ENCODE peak calls at places on chromosome 4, in ten cellular contexts. One of them, this sample, is unnamed.

GRCh38 chr4:24763631-24764302 is 31.6 kb upstream of the SOD3 start:
- DNase-seq in activated gamma-delta T cell treated with Interleukin-2 at 50 U/mL for 16 hours: no peak
- DNase-seq in H4: peak
- DNase-seq in activated CD8-positive, alpha-beta memory T cell treated with anti-CD3 and anti-CD28 coated beads, Interleukin-2, amount 50 U/mL, for 4 hours: no peak
- DNase-seq in KBM-7: no peak
- DNase-seq in foreskin fibroblast: no peak
- DNase-seq in iPS-NIHi11: peak
- DNase-seq in T-helper 2 cell: no peak
- DNase-seq in COR-L47: no peak
- DNase-seq in GM20000: no peak
- DNase-seq in this sample: peak

GRCh38 chr4:139655116-139655515 is 10.5 kb upstream of the MGST2 start:
- DNase-seq in activated gamma-delta T cell treated with Interleukin-2 at 50 U/mL for 16 hours: peak
- DNase-seq in H4: peak
- DNase-seq in activated CD8-positive, alpha-beta memory T cell treated with anti-CD3 and anti-CD28 coated beads, Interleukin-2, amount 50 U/mL, for 4 hours: no peak
- DNase-seq in KBM-7: peak
- DNase-seq in foreskin fibroblast: no peak
- DNase-seq in iPS-NIHi11: no peak
- DNase-seq in T-helper 2 cell: no peak
- DNase-seq in COR-L47: peak
- DNase-seq in GM20000: no peak
- DNase-seq in this sample: no peak

GRCh38 chr4:7344650-7345049 is 90.1 kb downstream of the PSAPL1 start:
- DNase-seq in activated gamma-delta T cell treated with Interleukin-2 at 50 U/mL for 16 hours: no peak
- DNase-seq in H4: no peak
- DNase-seq in activated CD8-positive, alpha-beta memory T cell treated with anti-CD3 and anti-CD28 coated beads, Interleukin-2, amount 50 U/mL, for 4 hours: no peak
- DNase-seq in KBM-7: no peak
- DNase-seq in foreskin fibroblast: no peak
- DNase-seq in iPS-NIHi11: no peak
- DNase-seq in T-helper 2 cell: no peak
- DNase-seq in COR-L47: no peak
- DNase-seq in GM20000: no peak
- DNase-seq in this sample: no peak

GRCh38 chr4:145481164-145481941 is at the start of gene SMAD1:
- DNase-seq in activated gamma-delta T cell treated with Interleukin-2 at 50 U/mL for 16 hours: no peak
- DNase-seq in H4: peak
- DNase-seq in activated CD8-positive, alpha-beta memory T cell treated with anti-CD3 and anti-CD28 coated beads, Interleukin-2, amount 50 U/mL, for 4 hours: peak
- DNase-seq in KBM-7: peak
- DNase-seq in foreskin fibroblast: peak
- DNase-seq in iPS-NIHi11: peak
- DNase-seq in T-helper 2 cell: no peak
- DNase-seq in COR-L47: peak
- DNase-seq in GM20000: peak
- DNase-seq in this sample: peak

GRCh38 chr4:3225946-3226345 is 23.0 kb upstream of the MSANTD1 start:
- DNase-seq in activated gamma-delta T cell treated with Interleukin-2 at 50 U/mL for 16 hours: no peak
- DNase-seq in H4: no peak
- DNase-seq in activated CD8-positive, alpha-beta memory T cell treated with anti-CD3 and anti-CD28 coated beads, Interleukin-2, amount 50 U/mL, for 4 hours: no peak
- DNase-seq in KBM-7: no peak
- DNase-seq in foreskin fibroblast: no peak
- DNase-seq in iPS-NIHi11: no peak
- DNase-seq in T-helper 2 cell: no peak
- DNase-seq in COR-L47: no peak
- DNase-seq in GM20000: no peak
- DNase-seq in this sample: no peak

GRCh38 chr4:7381221-7381889 is 53.4 kb downstream of the PSAPL1 start:
- DNase-seq in activated gamma-delta T cell treated with Interleukin-2 at 50 U/mL for 16 hours: no peak
- DNase-seq in H4: no peak
- DNase-seq in activated CD8-positive, alpha-beta memory T cell treated with anti-CD3 and anti-CD28 coated beads, Interleukin-2, amount 50 U/mL, for 4 hours: no peak
- DNase-seq in KBM-7: no peak
- DNase-seq in foreskin fibroblast: no peak
- DNase-seq in iPS-NIHi11: no peak
- DNase-seq in T-helper 2 cell: no peak
- DNase-seq in COR-L47: no peak
- DNase-seq in GM20000: no peak
- DNase-seq in this sample: no peak

GRCh38 chr4:165199722-165200121 is 7.6 kb upstream of the KLHL2 start:
- DNase-seq in activated gamma-delta T cell treated with Interleukin-2 at 50 U/mL for 16 hours: no peak
- DNase-seq in H4: peak
- DNase-seq in activated CD8-positive, alpha-beta memory T cell treated with anti-CD3 and anti-CD28 coated beads, Interleukin-2, amount 50 U/mL, for 4 hours: no peak
- DNase-seq in KBM-7: no peak
- DNase-seq in foreskin fibroblast: no peak
- DNase-seq in iPS-NIHi11: no peak
- DNase-seq in T-helper 2 cell: no peak
- DNase-seq in COR-L47: no peak
- DNase-seq in GM20000: no peak
- DNase-seq in this sample: peak

GRCh38 chr4:172011196-172011595 is 198.0 kb downstream of the GALNTL6 start:
- DNase-seq in activated gamma-delta T cell treated with Interleukin-2 at 50 U/mL for 16 hours: no peak
- DNase-seq in H4: no peak
- DNase-seq in activated CD8-positive, alpha-beta memory T cell treated with anti-CD3 and anti-CD28 coated beads, Interleukin-2, amount 50 U/mL, for 4 hours: no peak
- DNase-seq in KBM-7: peak
- DNase-seq in foreskin fibroblast: no peak
- DNase-seq in iPS-NIHi11: no peak
- DNase-seq in T-helper 2 cell: no peak
- DNase-seq in COR-L47: no peak
- DNase-seq in GM20000: no peak
- DNase-seq in this sample: no peak

GRCh38 chr4:43693876-43694275 is 754.7 kb downstream of the KCTD8 start:
- DNase-seq in activated gamma-delta T cell treated with Interleukin-2 at 50 U/mL for 16 hours: no peak
- DNase-seq in H4: no peak
- DNase-seq in activated CD8-positive, alpha-beta memory T cell treated with anti-CD3 and anti-CD28 coated beads, Interleukin-2, amount 50 U/mL, for 4 hours: no peak
- DNase-seq in KBM-7: no peak
- DNase-seq in foreskin fibroblast: no peak
- DNase-seq in iPS-NIHi11: no peak
- DNase-seq in T-helper 2 cell: no peak
- DNase-seq in COR-L47: no peak
- DNase-seq in GM20000: no peak
- DNase-seq in this sample: no peak

GRCh38 chr4:164779811-164780216 is 25.9 kb downstream of the SMIM31 start:
- DNase-seq in activated gamma-delta T cell treated with Interleukin-2 at 50 U/mL for 16 hours: peak
- DNase-seq in H4: peak
- DNase-seq in activated CD8-positive, alpha-beta memory T cell treated with anti-CD3 and anti-CD28 coated beads, Interleukin-2, amount 50 U/mL, for 4 hours: no peak
- DNase-seq in KBM-7: peak
- DNase-seq in foreskin fibroblast: peak
- DNase-seq in iPS-NIHi11: peak
- DNase-seq in T-helper 2 cell: no peak
- DNase-seq in COR-L47: peak
- DNase-seq in GM20000: peak
- DNase-seq in this sample: peak

GRCh38 chr4:6239486-6239885 is 30.2 kb upstream of the WFS1 start:
- DNase-seq in activated gamma-delta T cell treated with Interleukin-2 at 50 U/mL for 16 hours: no peak
- DNase-seq in H4: no peak
- DNase-seq in activated CD8-positive, alpha-beta memory T cell treated with anti-CD3 and anti-CD28 coated beads, Interleukin-2, amount 50 U/mL, for 4 hours: no peak
- DNase-seq in KBM-7: no peak
- DNase-seq in foreskin fibroblast: no peak
- DNase-seq in iPS-NIHi11: no peak
- DNase-seq in T-helper 2 cell: no peak
- DNase-seq in COR-L47: no peak
- DNase-seq in GM20000: no peak
- DNase-seq in this sample: no peak

GRCh38 chr4:29927895-29928294 is 792.3 kb upstream of the PCDH7 start:
- DNase-seq in activated gamma-delta T cell treated with Interleukin-2 at 50 U/mL for 16 hours: no peak
- DNase-seq in H4: no peak
- DNase-seq in activated CD8-positive, alpha-beta memory T cell treated with anti-CD3 and anti-CD28 coated beads, Interleukin-2, amount 50 U/mL, for 4 hours: no peak
- DNase-seq in KBM-7: no peak
- DNase-seq in foreskin fibroblast: no peak
- DNase-seq in iPS-NIHi11: peak
- DNase-seq in T-helper 2 cell: no peak
- DNase-seq in COR-L47: no peak
- DNase-seq in GM20000: no peak
- DNase-seq in this sample: no peak

GRCh38 chr4:15714616-15715015 is 11.8 kb downstream of the BST1 start:
- DNase-seq in activated gamma-delta T cell treated with Interleukin-2 at 50 U/mL for 16 hours: no peak
- DNase-seq in H4: no peak
- DNase-seq in activated CD8-positive, alpha-beta memory T cell treated with anti-CD3 and anti-CD28 coated beads, Interleukin-2, amount 50 U/mL, for 4 hours: no peak
- DNase-seq in KBM-7: no peak
- DNase-seq in foreskin fibroblast: no peak
- DNase-seq in iPS-NIHi11: no peak
- DNase-seq in T-helper 2 cell: no peak
- DNase-seq in COR-L47: no peak
- DNase-seq in GM20000: no peak
- DNase-seq in this sample: no peak

GRCh38 chr4:101556845-101557244 is 209.5 kb upstream of the PPP3CA start:
- DNase-seq in activated gamma-delta T cell treated with Interleukin-2 at 50 U/mL for 16 hours: no peak
- DNase-seq in H4: no peak
- DNase-seq in activated CD8-positive, alpha-beta memory T cell treated with anti-CD3 and anti-CD28 coated beads, Interleukin-2, amount 50 U/mL, for 4 hours: no peak
- DNase-seq in KBM-7: peak
- DNase-seq in foreskin fibroblast: no peak
- DNase-seq in iPS-NIHi11: no peak
- DNase-seq in T-helper 2 cell: no peak
- DNase-seq in COR-L47: no peak
- DNase-seq in GM20000: no peak
- DNase-seq in this sample: no peak

GRCh38 chr4:182862166-182862875 is 54.9 kb downstream of the DCTD start:
- DNase-seq in activated gamma-delta T cell treated with Interleukin-2 at 50 U/mL for 16 hours: no peak
- DNase-seq in H4: no peak
- DNase-seq in activated CD8-positive, alpha-beta memory T cell treated with anti-CD3 and anti-CD28 coated beads, Interleukin-2, amount 50 U/mL, for 4 hours: no peak
- DNase-seq in KBM-7: no peak
- DNase-seq in foreskin fibroblast: no peak
- DNase-seq in iPS-NIHi11: peak
- DNase-seq in T-helper 2 cell: no peak
- DNase-seq in COR-L47: peak
- DNase-seq in GM20000: no peak
- DNase-seq in this sample: no peak

GRCh38 chr4:153326513-153326912 is 18.0 kb upstream of the MND1 start:
- DNase-seq in activated gamma-delta T cell treated with Interleukin-2 at 50 U/mL for 16 hours: no peak
- DNase-seq in H4: peak
- DNase-seq in activated CD8-positive, alpha-beta memory T cell treated with anti-CD3 and anti-CD28 coated beads, Interleukin-2, amount 50 U/mL, for 4 hours: no peak
- DNase-seq in KBM-7: no peak
- DNase-seq in foreskin fibroblast: no peak
- DNase-seq in iPS-NIHi11: no peak
- DNase-seq in T-helper 2 cell: no peak
- DNase-seq in COR-L47: no peak
- DNase-seq in GM20000: no peak
- DNase-seq in this sample: no peak